ENCODE peak calls at places on chromosome 9, in ten cellular contexts. C, X, T, U, P, K, N, B, S and R are unnamed samples.

GRCh38 chr9:98037362-98037761 is 19.2 kb upstream of the NANS start:
- DNase-seq in C (no peak), X (no peak), T (no peak), U (peak), P (no peak), K (peak), N (no peak), B (no peak), S (no peak), R (no peak)

GRCh38 chr9:113602126-113603119 is 138.9 kb downstream of the RGS3 start:
- DNase-seq in C (no peak), X (no peak), T (peak), U (peak), P (peak), K (peak), N (peak), B (no peak), S (peak), R (no peak)

GRCh38 chr9:17135578-17135904 is 701 bp downstream of the CNTLN start:
- DNase-seq in C (no peak), X (no peak), T (peak), U (peak), P (no peak), K (no peak), N (no peak), B (no peak), S (no peak), R (no peak)

GRCh38 chr9:130193531-130194405 is 21.6 kb downstream of the NCS1 start:
- DNase-seq in C (no peak), X (no peak), T (no peak), U (no peak), P (no peak), K (no peak), N (no peak), B (no peak), S (no peak), R (no peak)

GRCh38 chr9:38271666-38272241 is 120.7 kb upstream of the ALDH1B1 start:
- DNase-seq in C (no peak), X (no peak), T (no peak), U (no peak), P (no peak), K (no peak), N (no peak), B (no peak), S (peak), R (no peak)

GRCh38 chr9:36991516-36992134 is 42.4 kb downstream of the PAX5 start:
- DNase-seq in C (no peak), X (no peak), T (peak), U (no peak), P (no peak), K (peak), N (no peak), B (peak), S (no peak), R (no peak)

GRCh38 chr9:122821278-122821952 is 7.0 kb downstream of the PDCL start:
- DNase-seq in C (no peak), X (no peak), T (no peak), U (peak), P (no peak), K (peak), N (no peak), B (no peak), S (no peak), R (no peak)

GRCh38 chr9:131625848-131626670 is 80.7 kb downstream of the PRRT1B start:
- DNase-seq in C (no peak), X (no peak), T (no peak), U (no peak), P (no peak), K (no peak), N (no peak), B (no peak), S (peak), R (no peak)

GRCh38 chr9:135085830-135086546 is 1.5 kb upstream of the OLFM1 start:
- DNase-seq in C (no peak), X (no peak), T (no peak), U (peak), P (peak), K (peak), N (peak), B (peak), S (peak), R (no peak)

GRCh38 chr9:99019523-99020331 is 76.0 kb downstream of the COL15A1 start:
- DNase-seq in C (no peak), X (no peak), T (no peak), U (no peak), P (no peak), K (peak), N (peak), B (no peak), S (no peak), R (no peak)